ENCODE peak calls at places on chromosome 15, in five cellular contexts. H, Y, N, K and D are unnamed samples.
A peak's percentile ranks its signal among the peaks of the same experiment; 100 is the strongest.

GRCh38 chr15:32709295-32710033 is 8.3 kb upstream of the GREM1 start:
- DNase-seq in H (no peak), Y (no peak), N (no peak), K (no peak), D (no peak)

GRCh38 chr15:99481831-99482230 is 84.0 kb upstream of the MEF2A start:
- DNase-seq in H (no peak), Y (no peak), N (no peak), K (no peak), D (no peak)

GRCh38 chr15:90710436-90710835 is 6.7 kb upstream of the BLM start:
- DNase-seq in H (no peak), Y (no peak), N (no peak), K (no peak), D (peak; percentile 42)

GRCh38 chr15:77024273-77025065 is 29.5 kb downstream of the PSTPIP1 start:
- DNase-seq in H (peak; percentile 37), Y (no peak), N (peak; percentile 58), K (peak; percentile 69), D (peak; percentile 36)

GRCh38 chr15:40063563-40064011 is 24.6 kb upstream of the SRP14 start:
- DNase-seq in H (no peak), Y (no peak), N (peak; percentile 21), K (no peak), D (peak; percentile 67)

GRCh38 chr15:78049691-78050440 is 27.6 kb downstream of the TBC1D2B start:
- DNase-seq in H (peak; percentile 86), Y (peak; percentile 96), N (peak; percentile 56), K (no peak), D (peak; percentile 70)

GRCh38 chr15:66621491-66622467 is 56.0 kb upstream of the LCTL start:
- DNase-seq in H (no peak), Y (no peak), N (no peak), K (no peak), D (no peak)

GRCh38 chr15:70863450-70864218 is 9.7 kb upstream of the LARP6 start:
- DNase-seq in H (no peak), Y (no peak), N (peak; percentile 50), K (no peak), D (peak; percentile 85)

GRCh38 chr15:84685304-84685703 is 27.3 kb upstream of the NMB start:
- DNase-seq in H (no peak), Y (peak; percentile 67), N (peak; percentile 32), K (no peak), D (peak; percentile 95)

GRCh38 chr15:81023483-81024264 is 23.0 kb downstream of the TLNRD1 start:
- DNase-seq in H (peak; percentile 80), Y (peak; percentile 44), N (peak; percentile 67), K (peak; percentile 71), D (peak; percentile 92)

GRCh38 chr15:49229922-49230321 is 59.9 kb downstream of the GALK2 start:
- DNase-seq in H (no peak), Y (no peak), N (no peak), K (no peak), D (no peak)

GRCh38 chr15:70585707-70586034 is 177.7 kb downstream of the UACA start:
- DNase-seq in H (no peak), Y (no peak), N (no peak), K (no peak), D (no peak)

GRCh38 chr15:63157891-63158431 is 684 bp upstream of the RPS27L start:
- DNase-seq in H (peak; percentile 45), Y (peak; percentile 48), N (peak; percentile 22), K (peak; percentile 44), D (peak; percentile 83)

GRCh38 chr15:70869346-70869745 is 15.4 kb upstream of the LARP6 start:
- DNase-seq in H (no peak), Y (no peak), N (no peak), K (no peak), D (no peak)

GRCh38 chr15:90106522-90107117 is 4.4 kb upstream of the IDH2 start:
- DNase-seq in H (no peak), Y (no peak), N (peak; percentile 41), K (peak; percentile 74), D (peak; percentile 39)

GRCh38 chr15:92306662-92307061 is 87.0 kb upstream of the ST8SIA2 start:
- DNase-seq in H (no peak), Y (no peak), N (no peak), K (no peak), D (no peak)

GRCh38 chr15:99275525-99276128 is 24.3 kb downstream of the LRRC28 start:
- DNase-seq in H (no peak), Y (no peak), N (no peak), K (no peak), D (no peak)

GRCh38 chr15:63933522-63933921 is 99.8 kb upstream of the HERC1 start:
- DNase-seq in H (no peak), Y (no peak), N (no peak), K (no peak), D (no peak)

GRCh38 chr15:75455982-75456531 is 4.6 kb upstream of the SIN3A start:
- DNase-seq in H (peak; percentile 69), Y (no peak), N (no peak), K (no peak), D (peak; percentile 40)

GRCh38 chr15:41930221-41930866 is 36.5 kb upstream of the SPTBN5 start:
- DNase-seq in H (no peak), Y (peak; percentile 94), N (no peak), K (no peak), D (peak; percentile 96)

GRCh38 chr15:41001524-41001923 is 48.3 kb downstream of the CHAC1 start:
- DNase-seq in H (no peak), Y (no peak), N (no peak), K (no peak), D (no peak)

GRCh38 chr15:76339302-76340197 is 3.0 kb downstream of the ISL2 start:
- DNase-seq in H (peak; percentile 56), Y (no peak), N (no peak), K (no peak), D (no peak)

GRCh38 chr15:40369474-40369869 is 11.5 kb downstream of the DISP2 start:
- DNase-seq in H (no peak), Y (no peak), N (no peak), K (no peak), D (no peak)

GRCh38 chr15:59941612-59942011 is 62.5 kb upstream of the FOXB1 start:
- DNase-seq in H (no peak), Y (no peak), N (no peak), K (no peak), D (no peak)

GRCh38 chr15:80068578-80068977 is 9.1 kb downstream of the ZFAND6 start:
- DNase-seq in H (no peak), Y (peak; percentile 47), N (no peak), K (no peak), D (peak; percentile 85)

GRCh38 chr15:65832549-65833364 is 36.5 kb upstream of the RAB11A start:
- DNase-seq in H (peak; percentile 88), Y (peak; percentile 67), N (peak; percentile 38), K (peak; percentile 85), D (peak; percentile 97)

DNA sequence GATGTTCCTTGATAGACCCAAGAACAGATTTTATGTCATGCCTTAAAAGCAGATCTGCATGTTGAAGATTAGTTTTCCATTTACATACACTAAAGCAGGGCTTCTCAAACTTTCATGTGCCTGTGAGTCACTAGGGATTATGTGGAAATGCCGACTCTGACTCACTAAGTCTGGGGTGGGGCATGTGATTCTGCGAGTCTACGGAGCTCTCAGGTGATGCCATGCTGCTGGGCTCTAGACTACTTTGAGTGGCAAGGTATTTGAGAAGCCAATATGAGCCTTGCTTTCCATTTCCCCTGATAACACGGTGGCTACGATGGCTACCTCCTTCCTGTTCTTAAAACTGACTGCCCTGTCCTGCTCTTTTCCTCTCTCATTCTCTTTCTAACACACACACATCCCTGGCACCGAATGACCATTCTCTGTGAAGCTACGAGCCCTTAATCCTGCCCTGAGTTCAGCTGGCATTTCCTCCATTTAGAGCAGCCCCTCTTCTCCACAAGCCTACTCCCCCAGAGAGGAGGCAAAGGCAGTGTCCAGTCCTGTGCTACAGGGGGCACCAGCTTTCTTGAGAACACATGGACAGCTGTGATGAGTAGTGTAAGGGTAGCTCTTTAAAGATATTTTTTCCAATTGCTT is 39.7 kb upstream of the PYGO1 start:
- DNase-seq in H (no peak), Y (peak; percentile 67), N (peak; percentile 9), K (no peak), D (peak; percentile 96)
- TF ChIP-seq CTCF in H (no peak), Y (no peak), N (no peak), K (no peak), D (no peak)

GRCh38 chr15:61227269-61228024 is 1.7 kb downstream of the RORA start:
- DNase-seq in H (no peak), Y (peak; percentile 27), N (peak; percentile 7), K (peak; percentile 25), D (peak; percentile 65)

GRCh38 chr15:61232266-61232665 is 3.2 kb upstream of the RORA start:
- DNase-seq in H (no peak), Y (no peak), N (no peak), K (no peak), D (no peak)

GRCh38 chr15:61226313-61227250 is 2.5 kb downstream of the RORA start:
- DNase-seq in H (no peak), Y (no peak), N (no peak), K (no peak), D (no peak)

GRCh38 chr15:61228025-61228901 is 839 bp downstream of the RORA start:
- DNase-seq in H (no peak), Y (no peak), N (peak; percentile 9), K (peak; percentile 22), D (peak; percentile 40)
- H3K4me3 ChIP-seq in H (no peak overlapping the region), Y (peak overlapping the region; percentile 86), N (peak overlapping the region; percentile 70), K (peak overlapping the region; percentile 70), D (peak overlapping the region; percentile 62)

DNA sequence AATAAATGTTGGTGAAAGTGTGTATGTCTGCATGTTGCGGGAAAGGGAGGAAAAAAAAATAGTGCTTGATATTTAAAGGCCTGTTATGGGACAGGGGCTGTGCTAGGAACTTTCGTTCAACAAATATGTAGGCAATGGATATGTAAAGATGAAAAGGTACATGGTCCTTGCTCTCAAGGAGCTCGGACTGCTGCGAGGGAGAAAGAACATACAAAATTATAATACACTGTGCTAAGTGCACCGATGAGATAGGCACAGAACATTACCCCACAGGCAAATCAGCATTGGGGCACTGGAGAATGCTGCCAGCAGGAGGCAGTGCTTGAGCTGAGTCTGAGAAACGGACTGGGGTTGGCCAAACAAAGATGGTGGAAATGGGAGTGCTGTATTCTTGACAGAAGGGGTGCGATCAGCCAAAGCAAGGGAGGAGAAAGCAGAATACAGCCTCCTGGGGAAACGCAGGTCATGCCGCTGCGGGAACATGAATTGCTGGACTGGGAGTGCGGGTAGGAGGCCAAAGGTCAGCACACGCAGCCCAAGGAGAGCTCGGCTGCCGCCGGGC is 649 bp downstream of the C15orf40 start:
- DNase-seq in H (peak; percentile 87), Y (peak; percentile 46), N (peak; percentile 78), K (peak; percentile 70), D (peak; percentile 84)
- TF ChIP-seq CTCF in H (peak; percentile 91), Y (peak; percentile 91), N (peak; percentile 70), K (peak; percentile 79), D (peak; percentile 96)

DNA sequence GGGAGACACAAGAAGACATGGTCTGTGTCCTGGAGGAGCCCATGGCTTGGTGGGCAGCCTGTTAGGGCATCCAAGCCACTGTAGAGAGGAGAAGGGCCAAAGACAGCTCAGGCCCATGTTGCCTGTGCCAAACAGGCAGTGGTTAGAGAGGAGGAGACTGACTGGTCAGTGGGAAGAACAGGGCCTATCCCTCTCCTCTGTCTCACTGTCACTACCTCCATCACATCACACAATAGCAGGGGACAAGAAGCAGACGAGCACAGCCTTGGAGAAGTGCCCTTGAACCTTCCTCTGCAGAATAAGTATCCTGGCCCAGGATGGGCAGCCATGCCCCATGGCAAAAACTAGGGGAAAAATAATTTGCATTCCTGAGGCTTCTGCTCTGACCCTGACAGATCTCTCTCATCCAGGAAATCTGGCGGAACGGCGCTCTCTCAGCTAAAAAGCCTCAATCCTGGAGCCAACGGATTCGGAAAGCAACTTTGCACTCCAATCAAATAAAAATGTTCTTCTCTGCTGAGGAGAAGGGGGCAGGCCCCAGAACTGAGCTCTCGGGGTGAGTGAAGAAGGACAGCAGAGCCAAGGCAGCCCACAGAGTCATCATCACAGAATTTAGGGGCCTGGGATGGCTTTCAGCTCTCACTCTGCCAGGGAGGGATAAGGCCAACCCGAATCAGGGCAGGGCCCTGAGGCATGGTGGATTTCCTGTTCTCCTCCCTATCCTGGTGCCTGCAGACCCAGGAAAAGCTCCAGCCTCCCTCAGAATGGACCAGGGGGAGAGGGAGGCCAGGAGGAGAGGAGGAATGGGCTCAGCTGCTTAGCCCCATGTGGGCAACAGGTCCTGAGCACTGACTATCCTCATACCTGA is 1.6 kb downstream of the SHF start:
- DNase-seq in H (no peak), Y (no peak), N (no peak), K (no peak), D (no peak)
- H3K4me3 ChIP-seq in H (no peak overlapping the region), Y (peak overlapping the region; percentile 2), N (peak overlapping the region; percentile 76), K (peak overlapping the region; percentile 72), D (no peak overlapping the region)